ENCODE peak calls at places on chromosomes 16 and 17, in ten cellular contexts. One of them, this sample, is unnamed. For H3K36me3, the result is how much of the 10 kb centered on the place peaks cover.

GRCh38 chr17:17236295-17237025 is 508 bp downstream of the FLCN start:
- DNase-seq in CD8-positive, alpha-beta T cell: peak
- DNase-seq in brain microvascular endothelial cell: peak
- DNase-seq in ascending aorta: no peak
- DNase-seq in neuronal stem cell: peak
- DNase-seq in naive thymus-derived CD4-positive, alpha-beta T cell: no peak
- DNase-seq in stomach: no peak
- DNase-seq in body of pancreas: no peak
- DNase-seq in upper lobe of right lung: no peak
- DNase-seq in spleen: no peak
- DNase-seq in this sample: no peak

GRCh38 chr16:177394-177822 is 928 bp downstream of the HBA1 start:
- DNase-seq in brain microvascular endothelial cell: no peak
- DNase-seq in neuronal stem cell: no peak
- DNase-seq in body of pancreas: no peak
- DNase-seq in stomach: no peak
- DNase-seq in CD8-positive, alpha-beta T cell: no peak
- DNase-seq in ascending aorta: no peak
- DNase-seq in naive thymus-derived CD4-positive, alpha-beta T cell: no peak
- DNase-seq in spleen: no peak
- DNase-seq in upper lobe of right lung: no peak
- DNase-seq in this sample: no peak

GRCh38 chr17:4721203-4722135 is 9.8 kb upstream of the MED11 start:
- DNase-seq in upper lobe of right lung: peak
- DNase-seq in ascending aorta: no peak
- DNase-seq in spleen: peak
- DNase-seq in naive thymus-derived CD4-positive, alpha-beta T cell: no peak
- DNase-seq in neuronal stem cell: no peak
- DNase-seq in brain microvascular endothelial cell: peak
- DNase-seq in stomach: peak
- DNase-seq in body of pancreas: peak
- DNase-seq in CD8-positive, alpha-beta T cell: no peak
- DNase-seq in this sample: no peak

GRCh38 chr16:8310356-8310755 is 280.0 kb downstream of the TMEM114 start:
- DNase-seq in body of pancreas: no peak
- DNase-seq in naive thymus-derived CD4-positive, alpha-beta T cell: no peak
- DNase-seq in CD8-positive, alpha-beta T cell: no peak
- DNase-seq in upper lobe of right lung: no peak
- DNase-seq in stomach: no peak
- DNase-seq in neuronal stem cell: no peak
- DNase-seq in ascending aorta: no peak
- DNase-seq in spleen: no peak
- DNase-seq in brain microvascular endothelial cell: no peak
- DNase-seq in this sample: no peak

GRCh38 chr16:69448470-69449193 is 24.2 kb downstream of the CYB5B start:
- DNase-seq in neuronal stem cell: no peak
- DNase-seq in upper lobe of right lung: no peak
- DNase-seq in brain microvascular endothelial cell: no peak
- DNase-seq in CD8-positive, alpha-beta T cell: no peak
- DNase-seq in naive thymus-derived CD4-positive, alpha-beta T cell: no peak
- DNase-seq in body of pancreas: no peak
- DNase-seq in ascending aorta: no peak
- DNase-seq in spleen: no peak
- DNase-seq in stomach: no peak
- DNase-seq in this sample: no peak

GRCh38 chr16:30490210-30490609 is 17.7 kb downstream of the ITGAL start:
- DNase-seq in neuronal stem cell: no peak
- DNase-seq in brain microvascular endothelial cell: no peak
- DNase-seq in spleen: no peak
- DNase-seq in stomach: no peak
- DNase-seq in body of pancreas: no peak
- DNase-seq in CD8-positive, alpha-beta T cell: no peak
- DNase-seq in upper lobe of right lung: no peak
- DNase-seq in naive thymus-derived CD4-positive, alpha-beta T cell: no peak
- DNase-seq in ascending aorta: no peak
- DNase-seq in this sample: no peak

GRCh38 chr16:48862087-48862532 is 252.1 kb upstream of the N4BP1 start:
- DNase-seq in stomach: no peak
- DNase-seq in ascending aorta: no peak
- DNase-seq in spleen: no peak
- DNase-seq in naive thymus-derived CD4-positive, alpha-beta T cell: no peak
- DNase-seq in body of pancreas: no peak
- DNase-seq in upper lobe of right lung: no peak
- DNase-seq in neuronal stem cell: no peak
- DNase-seq in CD8-positive, alpha-beta T cell: no peak
- DNase-seq in brain microvascular endothelial cell: no peak
- DNase-seq in this sample: no peak

GRCh38 chr17:20089795-20090547 is 80.8 kb downstream of the SPECC1 start:
- DNase-seq in neuronal stem cell: no peak
- DNase-seq in stomach: no peak
- DNase-seq in upper lobe of right lung: no peak
- DNase-seq in naive thymus-derived CD4-positive, alpha-beta T cell: no peak
- DNase-seq in CD8-positive, alpha-beta T cell: no peak
- DNase-seq in ascending aorta: no peak
- DNase-seq in body of pancreas: no peak
- DNase-seq in brain microvascular endothelial cell: no peak
- DNase-seq in spleen: no peak
- DNase-seq in this sample: no peak

GRCh38 chr17:35973333-35974260 is 7.7 kb downstream of the CCL16 start:
- DNase-seq in spleen: no peak
- DNase-seq in body of pancreas: peak
- DNase-seq in ascending aorta: no peak
- DNase-seq in neuronal stem cell: no peak
- DNase-seq in upper lobe of right lung: no peak
- DNase-seq in brain microvascular endothelial cell: peak
- DNase-seq in naive thymus-derived CD4-positive, alpha-beta T cell: no peak
- DNase-seq in CD8-positive, alpha-beta T cell: no peak
- DNase-seq in stomach: no peak
- DNase-seq in this sample: no peak

GRCh38 chr17:66423436-66423922 is 121.1 kb downstream of the PRKCA start:
- DNase-seq in stomach: no peak
- DNase-seq in body of pancreas: no peak
- DNase-seq in upper lobe of right lung: no peak
- DNase-seq in spleen: no peak
- DNase-seq in CD8-positive, alpha-beta T cell: no peak
- DNase-seq in ascending aorta: no peak
- DNase-seq in brain microvascular endothelial cell: no peak
- DNase-seq in neuronal stem cell: no peak
- DNase-seq in naive thymus-derived CD4-positive, alpha-beta T cell: no peak
- DNase-seq in this sample: no peak

GRCh38 chr17:30483159-30483558 is 6.0 kb downstream of the GOSR1 start:
- DNase-seq in brain microvascular endothelial cell: no peak
- DNase-seq in upper lobe of right lung: no peak
- DNase-seq in body of pancreas: no peak
- DNase-seq in spleen: no peak
- DNase-seq in CD8-positive, alpha-beta T cell: no peak
- DNase-seq in stomach: no peak
- DNase-seq in neuronal stem cell: no peak
- DNase-seq in ascending aorta: no peak
- DNase-seq in naive thymus-derived CD4-positive, alpha-beta T cell: no peak
- DNase-seq in this sample: no peak

GRCh38 chr17:83199500-83200201 is 120.2 kb downstream of the METRNL start:
- DNase-seq in CD8-positive, alpha-beta T cell: peak
- DNase-seq in body of pancreas: peak
- DNase-seq in ascending aorta: peak
- DNase-seq in brain microvascular endothelial cell: peak
- DNase-seq in stomach: peak
- DNase-seq in spleen: peak
- DNase-seq in naive thymus-derived CD4-positive, alpha-beta T cell: no peak
- DNase-seq in upper lobe of right lung: peak
- DNase-seq in neuronal stem cell: no peak
- DNase-seq in this sample: no peak

DNA sequence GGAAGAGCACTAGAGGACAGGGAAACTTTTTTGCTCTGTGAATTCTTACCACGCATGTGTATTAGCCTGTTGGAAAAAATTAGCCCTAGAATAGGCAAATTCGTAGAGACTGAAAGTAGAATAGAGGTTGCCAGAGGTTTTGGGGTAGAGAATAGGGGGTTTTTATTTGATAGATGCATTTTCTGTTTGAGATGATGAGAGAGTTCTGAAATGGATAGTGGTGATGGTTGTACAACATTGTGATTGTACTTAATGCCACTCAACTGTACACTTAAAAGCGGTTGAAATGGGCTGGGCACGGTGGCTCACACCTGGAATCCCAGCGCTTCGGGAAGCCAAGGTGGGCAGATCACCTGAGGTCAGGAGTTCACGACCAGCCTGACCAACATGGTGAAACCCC is 8.0 kb upstream of the DOC2B start:
- DNase-seq in neuronal stem cell: no peak
- DNase-seq in spleen: no peak
- DNase-seq in stomach: no peak
- DNase-seq in ascending aorta: no peak
- DNase-seq in brain microvascular endothelial cell: no peak
- DNase-seq in body of pancreas: no peak
- DNase-seq in CD8-positive, alpha-beta T cell: no peak
- DNase-seq in naive thymus-derived CD4-positive, alpha-beta T cell: no peak
- DNase-seq in upper lobe of right lung: no peak
- DNase-seq in this sample: no peak
- H3K36me3 ChIP-seq in neuronal stem cell: under half
- H3K36me3 ChIP-seq in spleen: under half
- H3K36me3 ChIP-seq in stomach: under half
- H3K36me3 ChIP-seq in ascending aorta: under half
- H3K36me3 ChIP-seq in brain microvascular endothelial cell: under half
- H3K36me3 ChIP-seq in body of pancreas: under half
- H3K36me3 ChIP-seq in CD8-positive, alpha-beta T cell: under half
- H3K36me3 ChIP-seq in naive thymus-derived CD4-positive, alpha-beta T cell: under half
- H3K36me3 ChIP-seq in upper lobe of right lung: under half
- H3K36me3 ChIP-seq in this sample: under half

DNA sequence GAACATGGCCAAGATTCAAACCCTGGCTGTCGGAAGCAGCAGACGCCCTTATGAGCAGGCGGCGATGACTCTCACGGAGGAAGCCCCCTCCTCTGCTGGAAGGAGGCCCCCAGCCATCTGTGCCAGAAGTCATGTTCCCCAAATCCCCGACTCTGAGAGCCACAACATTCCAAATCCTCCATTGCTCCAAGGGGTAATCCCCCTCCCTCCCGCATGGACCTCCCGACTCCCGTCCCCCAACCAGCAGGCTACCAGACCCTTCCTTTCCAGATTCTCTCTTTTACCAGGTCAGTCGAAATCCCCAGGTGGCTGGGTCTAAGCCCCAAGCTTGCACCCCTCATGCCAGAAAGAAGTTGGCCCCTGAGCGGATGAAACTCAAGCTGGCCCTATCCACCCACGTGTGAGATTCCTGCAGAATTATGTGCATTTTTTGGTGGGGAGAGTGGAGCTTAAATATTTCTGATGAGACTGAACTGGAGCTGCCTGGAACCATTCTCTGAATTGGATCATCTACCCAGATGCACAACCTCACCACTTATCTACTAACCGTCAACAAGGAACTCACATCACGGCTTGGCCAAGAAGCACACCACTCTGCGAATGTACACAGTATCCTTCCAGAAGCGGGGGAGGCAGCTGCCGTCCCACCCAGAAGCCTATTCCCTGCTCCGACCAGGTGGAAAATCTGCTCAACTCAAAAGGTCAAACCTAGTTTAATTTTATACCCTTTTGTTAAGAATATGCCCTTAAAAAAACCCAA is 283.5 kb downstream of the C16orf95 start:
- DNase-seq in neuronal stem cell: no peak
- DNase-seq in stomach: no peak
- DNase-seq in spleen: no peak
- DNase-seq in upper lobe of right lung: no peak
- DNase-seq in body of pancreas: no peak
- DNase-seq in CD8-positive, alpha-beta T cell: no peak
- DNase-seq in brain microvascular endothelial cell: no peak
- DNase-seq in ascending aorta: no peak
- DNase-seq in naive thymus-derived CD4-positive, alpha-beta T cell: no peak
- DNase-seq in this sample: no peak
- H3K27ac ChIP-seq in neuronal stem cell: no peak
- H3K27ac ChIP-seq in stomach: no peak
- H3K27ac ChIP-seq in spleen: no peak
- H3K27ac ChIP-seq in upper lobe of right lung: no peak
- H3K27ac ChIP-seq in body of pancreas: no peak
- H3K27ac ChIP-seq in CD8-positive, alpha-beta T cell: no peak
- H3K27ac ChIP-seq in brain microvascular endothelial cell: no peak
- H3K27ac ChIP-seq in ascending aorta: peak
- H3K27ac ChIP-seq in naive thymus-derived CD4-positive, alpha-beta T cell: no peak
- H3K27ac ChIP-seq in this sample: no peak

GRCh38 chr17:65025288-65025687 is 31.3 kb downstream of the GNA13 start:
- DNase-seq in naive thymus-derived CD4-positive, alpha-beta T cell: no peak
- DNase-seq in body of pancreas: no peak
- DNase-seq in neuronal stem cell: no peak
- DNase-seq in CD8-positive, alpha-beta T cell: no peak
- DNase-seq in stomach: no peak
- DNase-seq in brain microvascular endothelial cell: no peak
- DNase-seq in spleen: no peak
- DNase-seq in upper lobe of right lung: no peak
- DNase-seq in ascending aorta: no peak
- DNase-seq in this sample: no peak

GRCh38 chr17:65030618-65031017 is 25.9 kb downstream of the GNA13 start:
- DNase-seq in naive thymus-derived CD4-positive, alpha-beta T cell: no peak
- DNase-seq in neuronal stem cell: no peak
- DNase-seq in spleen: no peak
- DNase-seq in ascending aorta: no peak
- DNase-seq in stomach: no peak
- DNase-seq in body of pancreas: no peak
- DNase-seq in brain microvascular endothelial cell: no peak
- DNase-seq in CD8-positive, alpha-beta T cell: no peak
- DNase-seq in upper lobe of right lung: no peak
- DNase-seq in this sample: no peak

GRCh38 chr17:65028537-65028843 is 28.1 kb downstream of the GNA13 start:
- DNase-seq in ascending aorta: no peak
- DNase-seq in naive thymus-derived CD4-positive, alpha-beta T cell: no peak
- DNase-seq in neuronal stem cell: no peak
- DNase-seq in upper lobe of right lung: no peak
- DNase-seq in body of pancreas: no peak
- DNase-seq in spleen: no peak
- DNase-seq in brain microvascular endothelial cell: no peak
- DNase-seq in stomach: no peak
- DNase-seq in CD8-positive, alpha-beta T cell: no peak
- DNase-seq in this sample: no peak

GRCh38 chr17:65029605-65030308 is 26.8 kb downstream of the GNA13 start:
- DNase-seq in naive thymus-derived CD4-positive, alpha-beta T cell: peak
- DNase-seq in stomach: no peak
- DNase-seq in upper lobe of right lung: no peak
- DNase-seq in ascending aorta: no peak
- DNase-seq in body of pancreas: no peak
- DNase-seq in spleen: no peak
- DNase-seq in brain microvascular endothelial cell: no peak
- DNase-seq in neuronal stem cell: no peak
- DNase-seq in CD8-positive, alpha-beta T cell: no peak
- DNase-seq in this sample: no peak

GRCh38 chr17:65027305-65027704 is 29.2 kb downstream of the GNA13 start:
- DNase-seq in naive thymus-derived CD4-positive, alpha-beta T cell: peak
- DNase-seq in stomach: no peak
- DNase-seq in brain microvascular endothelial cell: peak
- DNase-seq in neuronal stem cell: no peak
- DNase-seq in upper lobe of right lung: no peak
- DNase-seq in body of pancreas: no peak
- DNase-seq in CD8-positive, alpha-beta T cell: no peak
- DNase-seq in spleen: no peak
- DNase-seq in ascending aorta: no peak
- DNase-seq in this sample: peak
- H3K36me3 ChIP-seq in naive thymus-derived CD4-positive, alpha-beta T cell: under half
- H3K36me3 ChIP-seq in stomach: under half
- H3K36me3 ChIP-seq in brain microvascular endothelial cell: under half
- H3K36me3 ChIP-seq in neuronal stem cell: under half
- H3K36me3 ChIP-seq in upper lobe of right lung: under half
- H3K36me3 ChIP-seq in body of pancreas: under half
- H3K36me3 ChIP-seq in CD8-positive, alpha-beta T cell: under half
- H3K36me3 ChIP-seq in spleen: under half
- H3K36me3 ChIP-seq in ascending aorta: under half
- H3K36me3 ChIP-seq in this sample: under half

GRCh38 chr17:49360796-49361128 is 1.3 kb downstream of the ZNF652 start:
- DNase-seq in spleen: peak
- DNase-seq in body of pancreas: no peak
- DNase-seq in ascending aorta: peak
- DNase-seq in CD8-positive, alpha-beta T cell: no peak
- DNase-seq in naive thymus-derived CD4-positive, alpha-beta T cell: no peak
- DNase-seq in brain microvascular endothelial cell: peak
- DNase-seq in stomach: no peak
- DNase-seq in neuronal stem cell: no peak
- DNase-seq in upper lobe of right lung: no peak
- DNase-seq in this sample: no peak
- H3K27ac ChIP-seq in spleen: peak
- H3K27ac ChIP-seq in body of pancreas: peak
- H3K27ac ChIP-seq in ascending aorta: no peak
- H3K27ac ChIP-seq in CD8-positive, alpha-beta T cell: peak
- H3K27ac ChIP-seq in naive thymus-derived CD4-positive, alpha-beta T cell: peak
- H3K27ac ChIP-seq in brain microvascular endothelial cell: peak
- H3K27ac ChIP-seq in stomach: peak
- H3K27ac ChIP-seq in neuronal stem cell: no peak
- H3K27ac ChIP-seq in upper lobe of right lung: peak
- H3K27ac ChIP-seq in this sample: peak